ENCODE peak calls at places on chromosomes 13 and 19, in four cellular contexts. Z, P, U and G are unnamed samples.

GRCh38 chr13:51763486-51763885 is 40.5 kb downstream of the DHRS12 start:
- DNase-seq in Z (no peak), P (no peak), U (no peak), G (no peak)

GRCh38 chr19:19548915-19549537 is 11.0 kb downstream of the CILP2 start:
- DNase-seq in Z (no peak), P (no peak), U (no peak), G (no peak)

GRCh38 chr19:10086032-10086903 is at the start of gene SHFL:
- DNase-seq in Z (peak; percentile 85), P (peak; percentile 52), U (peak; percentile 54), G (peak; percentile 74)

GRCh38 chr19:28521169-28521568 is 691.8 kb downstream of the UQCRFS1 start:
- DNase-seq in Z (no peak), P (no peak), U (no peak), G (no peak)

GRCh38 chr19:3319643-3320353 is 46.6 kb upstream of the NFIC start:
- DNase-seq in Z (no peak), P (peak; percentile 57), U (peak; percentile 52), G (no peak)

GRCh38 chr19:8174706-8175105 is 25.3 kb upstream of the FBN3 start:
- DNase-seq in Z (no peak), P (peak; percentile 99), U (peak; percentile 77), G (no peak)

GRCh38 chr19:48627211-48627864 is 8.0 kb downstream of the SPHK2 start:
- DNase-seq in Z (no peak), P (peak; percentile 71), U (no peak), G (no peak)

GRCh38 chr13:26425439-26426358 is 131.8 kb upstream of the WASF3 start:
- DNase-seq in Z (peak; percentile 48), P (no peak), U (peak; percentile 18), G (no peak)

GRCh38 chr19:850221-850978 is 1.7 kb upstream of the ELANE start:
- DNase-seq in Z (peak; percentile 83), P (no peak), U (peak; percentile 57), G (peak; percentile 90)

GRCh38 chr19:2288743-2289713 is 7.1 kb upstream of the PEAK3 start:
- DNase-seq in Z (no peak), P (no peak), U (no peak), G (no peak)

GRCh38 chr19:18639706-18640105 is 2.9 kb downstream of the KLHL26 start:
- DNase-seq in Z (no peak), P (no peak), U (no peak), G (no peak)

GRCh38 chr19:15091918-15092753 is 10.1 kb downstream of the OR1I1 start:
- DNase-seq in Z (no peak), P (peak; percentile 41), U (peak; percentile 89), G (peak; percentile 70)

GRCh38 chr19:36527873-36528193 is 238 bp downstream of the ZNF260 start:
- DNase-seq in Z (no peak), P (no peak), U (no peak), G (no peak)

GRCh38 chr19:53982611-53983010 is 8.8 kb upstream of the CACNG6 start:
- DNase-seq in Z (peak; percentile 59), P (no peak), U (peak; percentile 67), G (peak; percentile 67)

GRCh38 chr19:16161848-16162247 is 11.5 kb downstream of the CIB3 start:
- DNase-seq in Z (no peak), P (peak; percentile 96), U (peak; percentile 93), G (no peak)

GRCh38 chr13:27295096-27295495 is 24.5 kb downstream of the RASL11A start:
- DNase-seq in Z (no peak), P (no peak), U (peak; percentile 18), G (no peak)

GRCh38 chr19:4233282-4233853 is 4.0 kb downstream of the EBI3 start:
- DNase-seq in Z (peak; percentile 54), P (no peak), U (peak; percentile 48), G (peak; percentile 56)

GRCh38 chr19:41226053-41226873 is 7.2 kb downstream of the AXL start:
- DNase-seq in Z (peak; percentile 62), P (no peak), U (peak; percentile 89), G (peak; percentile 61)
- TF ChIP-seq CTCF in Z (peak; percentile 18), P (no peak), U (no peak), G (no peak)

DNA sequence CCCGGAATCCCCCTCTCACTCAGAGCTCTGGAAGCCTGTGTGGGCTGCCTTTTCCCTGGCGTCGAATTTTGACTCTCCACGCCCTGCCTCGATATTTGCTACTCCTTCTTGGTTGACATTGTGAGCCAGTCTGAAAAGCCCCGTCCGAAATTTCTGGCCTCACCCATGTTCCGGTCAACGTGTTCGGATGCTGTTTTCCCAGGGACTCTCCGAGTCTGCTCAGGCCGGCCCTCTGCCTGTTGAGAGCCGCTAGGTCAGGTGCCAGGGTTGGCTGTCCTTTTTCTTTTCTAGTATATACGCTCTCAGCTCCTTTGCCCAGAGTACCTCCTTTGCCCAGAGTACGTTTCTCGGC is 6.8 kb upstream of the DGKH start:
- DNase-seq in Z (peak; percentile 50), P (peak; percentile 71), U (peak; percentile 61), G (peak; percentile 65)
- H3K27me3 ChIP-seq in Z (no peaks in the 10 kb centered on the region), P (no peaks in the 10 kb centered on the region), U (no peaks in the 10 kb centered on the region), G (no peaks in the 10 kb centered on the region)

DNA sequence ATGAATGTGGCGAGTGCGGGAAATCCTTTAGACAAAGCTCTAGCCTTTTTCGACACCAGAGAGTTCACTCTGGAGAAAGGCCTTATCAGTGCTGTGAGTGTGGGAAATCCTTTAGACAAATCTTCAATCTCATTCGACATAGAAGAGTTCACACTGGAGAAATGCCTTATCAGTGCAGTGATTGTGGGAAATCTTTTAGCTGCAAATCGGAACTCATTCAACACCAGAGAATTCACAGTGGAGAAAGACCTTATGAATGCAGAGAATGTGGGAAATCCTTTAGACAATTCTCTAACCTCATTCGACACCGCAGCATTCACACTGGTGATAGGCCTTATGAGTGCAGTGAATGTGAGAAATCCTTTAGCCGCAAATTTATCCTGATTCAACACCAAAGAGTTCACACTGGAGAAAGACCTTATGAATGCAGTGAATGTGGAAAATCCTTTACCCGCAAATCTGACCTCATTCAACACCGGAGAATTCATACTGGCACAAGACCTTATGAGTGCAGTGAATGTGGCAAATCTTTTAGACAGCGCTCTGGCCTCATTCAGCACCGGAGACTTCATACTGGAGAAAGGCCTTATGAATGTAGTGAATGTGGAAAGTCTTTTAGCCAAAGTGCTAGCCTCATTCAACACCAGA is 5.7 kb downstream of the ZNF551 start:
- DNase-seq in Z (no peak), P (no peak), U (no peak), G (no peak)
- H3K9me3 ChIP-seq in Z (peaks cover 98% of the 10 kb centered on the region), P (peaks cover 63% of the 10 kb centered on the region), U (peaks cover 91% of the 10 kb centered on the region), G (peaks cover 94% of the 10 kb centered on the region)

GRCh38 chr13:96651598-96651997 is 342.7 kb downstream of the OXGR1 start:
- DNase-seq in Z (no peak), P (no peak), U (no peak), G (no peak)

GRCh38 chr13:96652506-96652905 is 341.8 kb downstream of the OXGR1 start:
- DNase-seq in Z (no peak), P (no peak), U (no peak), G (no peak)

GRCh38 chr13:96650301-96650886 is 343.9 kb downstream of the OXGR1 start:
- DNase-seq in Z (no peak), P (peak; percentile 86), U (peak; percentile 89), G (no peak)
- TF ChIP-seq CTCF in Z (no peak), P (peak; percentile 38), U (peak; percentile 13), G (no peak)

DNA sequence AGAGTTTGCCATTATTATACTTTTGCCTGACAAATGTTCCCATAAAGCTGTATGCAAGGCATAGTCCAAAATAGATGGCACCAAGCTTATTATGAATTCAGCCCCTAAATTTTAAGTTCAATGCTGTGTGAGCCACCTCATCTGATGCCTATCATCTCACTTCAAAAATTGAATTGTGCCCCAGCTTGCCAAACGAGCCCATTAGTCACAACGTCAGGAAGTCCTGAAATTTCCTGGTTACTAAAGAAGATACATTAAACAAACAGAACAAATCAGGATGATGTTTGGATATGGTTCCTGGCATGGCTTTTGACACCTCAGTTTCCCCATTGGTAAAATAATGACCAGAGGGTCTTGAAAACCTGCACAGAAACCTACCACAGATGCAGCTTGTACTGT is 147.5 kb upstream of the SOX21 start:
- DNase-seq in Z (no peak), P (no peak), U (peak; percentile 46), G (no peak)
- H3K27me3 ChIP-seq in Z (peaks cover 8% of the 10 kb centered on the region), P (peaks cover 7% of the 10 kb centered on the region), U (no peaks in the 10 kb centered on the region), G (peaks cover 4% of the 10 kb centered on the region)

GRCh38 chr19:57171551-57172081 is 4.3 kb upstream of the DUXA start:
- DNase-seq in Z (no peak), P (peak; percentile 22), U (peak; percentile 38), G (peak; percentile 58)
- H3K9me3 ChIP-seq in Z (peaks cover 41% of the 10 kb centered on the region), P (peaks cover 2% of the 10 kb centered on the region), U (no peaks in the 10 kb centered on the region), G (peaks cover 10% of the 10 kb centered on the region)

DNA sequence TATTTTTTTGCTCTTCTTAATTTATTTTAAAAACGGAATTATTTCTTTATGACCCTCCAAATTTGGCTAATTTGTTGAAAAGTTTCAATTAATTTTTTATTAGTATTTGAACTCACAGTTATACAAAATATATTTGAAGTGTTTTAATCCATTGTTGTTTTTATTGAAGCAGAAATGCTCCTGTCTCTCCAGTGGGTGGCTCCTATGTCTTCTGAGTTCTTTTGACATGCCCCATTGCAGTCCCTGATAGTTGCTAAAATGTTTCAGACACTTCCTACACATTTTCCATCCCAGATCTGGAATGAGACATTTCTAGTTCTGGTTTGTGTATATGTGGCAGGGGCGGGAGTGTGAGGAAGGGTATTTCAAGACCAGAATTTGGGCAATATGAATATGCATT is 579.4 kb upstream of the PRR20A start:
- DNase-seq in Z (no peak), P (no peak), U (peak; percentile 4), G (no peak)
- TF ChIP-seq CTCF in Z (no peak), P (no peak), U (peak; percentile 34), G (no peak)